ENCODE peak calls at places on chromosomes 2 and 18, in seven cellular contexts. E, V, A, T, M, I and J are unnamed samples.

GRCh38 chr2:174322139-174322538 is 12.6 kb upstream of the SP9 start:
- DNase-seq in T (no peak), I (no peak), V (no peak), E (no peak), M (no peak), A (no peak), J (no peak)

GRCh38 chr2:233912799-233913423 is 4.3 kb upstream of the TRPM8 start:
- DNase-seq in I (no peak), M (no peak), V (peak; percentile 48), T (peak; percentile 86), A (peak; percentile 40), E (no peak), J (no peak)

GRCh38 chr2:151851761-151852160 is 23.5 kb upstream of the ARL5A start:
- DNase-seq in I (no peak), A (no peak), T (no peak), M (no peak), V (no peak), E (no peak), J (no peak)

GRCh38 chr2:138997849-138998517 is 217.8 kb upstream of the NXPH2 start:
- DNase-seq in M (no peak), A (no peak), V (no peak), T (no peak), I (no peak), E (no peak), J (no peak)

GRCh38 chr2:23434721-23435121 is 49.7 kb downstream of the KLHL29 start:
- DNase-seq in V (no peak), E (no peak), T (peak; percentile 33), M (no peak), I (no peak), A (no peak), J (no peak)

GRCh38 chr18:69854455-69854854 is 93.2 kb downstream of the CD226 start:
- DNase-seq in V (no peak), M (no peak), A (no peak), T (no peak), E (no peak), I (no peak), J (no peak)

GRCh38 chr18:11872479-11873136 is 21.4 kb downstream of the CHMP1B start:
- DNase-seq in E (peak; percentile 47), A (no peak), M (no peak), V (peak; percentile 63), I (no peak), T (no peak), J (no peak)

GRCh38 chr2:78699696-78700095 is 325.8 kb upstream of the REG3G start:
- DNase-seq in V (no peak), A (no peak), T (no peak), I (no peak), E (no peak), M (no peak), J (no peak)

GRCh38 chr2:75656563-75656962 is 10.0 kb downstream of the MRPL19 start:
- DNase-seq in E (no peak), I (no peak), T (no peak), M (no peak), A (no peak), V (no peak), J (no peak)

GRCh38 chr2:230262246-230262645 is 36.7 kb downstream of the SP140 start:
- DNase-seq in M (peak; percentile 37), V (no peak), A (no peak), I (no peak), T (no peak), E (no peak), J (no peak)

GRCh38 chr2:74457549-74458131 is 598 bp upstream of the WBP1 start:
- DNase-seq in M (peak; percentile 86), V (peak; percentile 80), E (peak; percentile 8), I (peak; percentile 64), A (no peak), T (peak; percentile 88), J (no peak)

GRCh38 chr2:49021170-49021743 is 133.1 kb downstream of the FSHR start:
- DNase-seq in T (no peak), E (no peak), V (no peak), I (no peak), A (no peak), M (no peak), J (no peak)

GRCh38 chr2:88481937-88482336 is 29.4 kb upstream of the FOXI3 start:
- DNase-seq in E (no peak), I (no peak), M (no peak), T (no peak), A (no peak), V (peak; percentile 2), J (no peak)